ENCODE peak calls at places on chromosome 4, in five cellular contexts. T is activated CD8-positive, alpha-beta memory T cell treated with anti-CD3 and anti-CD28 coated beads, Interleukin-2, amount 10 ng/mL, durations not matched to agents 7 days and 5 days; F is Right ventricle myocardium inferior; V is CD4-positive, CD25-positive, alpha-beta regulatory T cell; H is activated CD8-positive, alpha-beta T cell treated with anti-CD3 and anti-CD28 coated beads for 36 hours. E is an unnamed sample.

GRCh38 chr4:154683956-154684681 is 59.7 kb upstream of the LRAT start:
- ATAC-seq in T (no peak), F (no peak), V (no peak), H (no peak), E (no peak)

GRCh38 chr4:23930750-23931488 is 41.1 kb upstream of the PPARGC1A start:
- ATAC-seq in T (no peak), F (peak), V (no peak), H (no peak), E (peak)

GRCh38 chr4:8308144-8308543 is 38.6 kb downstream of the HTRA3 start:
- ATAC-seq in T (no peak), F (no peak), V (no peak), H (no peak), E (no peak)

GRCh38 chr4:81512945-81513584 is 41.4 kb upstream of the RASGEF1B start:
- ATAC-seq in T (no peak), F (no peak), V (no peak), H (no peak), E (no peak)

GRCh38 chr4:10066704-10067651 is 45.7 kb upstream of the SLC2A9 start:
- ATAC-seq in T (no peak), F (no peak), V (no peak), H (no peak), E (no peak)

GRCh38 chr4:189979196-189980047 is 38.8 kb downstream of the FRG1 start:
- ATAC-seq in T (no peak), F (no peak), V (no peak), H (no peak), E (no peak)

GRCh38 chr4:127545271-127545670 is 87.5 kb upstream of the INTU start:
- ATAC-seq in T (no peak), F (no peak), V (no peak), H (no peak), E (no peak)

GRCh38 chr4:80189956-80190671 is 7.2 kb upstream of the PRDM8 start:
- ATAC-seq in T (no peak), F (peak), V (no peak), H (no peak), E (no peak)